ENCODE peak calls at places on chromosomes 6 and 20, in six cellular contexts. Y is posterior vena cava; H is T-helper 9 cell; J is T-helper 1 cell; W is activated naive CD8-positive, alpha-beta T cell treated with anti-CD3 and anti-CD28 coated beads, Interleukin-2, amount 50 U/mL, for 24 hours; N is HuH-7. E is an unnamed sample.

GRCh38 chr20:5833309-5833941 is 83.2 kb downstream of the SHLD1 start:
- DNase-seq in N (no peak), Y (no peak), W (no peak), J (no peak), H (no peak), E (no peak)

GRCh38 chr20:63117151-63117550 is 98.8 kb downstream of the YTHDF1 start:
- DNase-seq in J (no peak), W (no peak), Y (no peak), H (no peak), N (no peak), E (no peak)

GRCh38 chr6:159899994-159900745 is 9.4 kb downstream of the MAS1 start:
- DNase-seq in J (no peak), N (no peak), Y (no peak), H (no peak), W (no peak), E (no peak)

GRCh38 chr6:89564752-89565427 is 73.7 kb downstream of the LYRM2 start:
- DNase-seq in W (no peak), H (no peak), Y (no peak), J (no peak), N (no peak), E (no peak)

GRCh38 chr20:9422335-9422734 is 92.1 kb upstream of the LAMP5 start:
- DNase-seq in N (no peak), H (no peak), W (no peak), Y (no peak), J (no peak), E (no peak)

GRCh38 chr20:45892049-45892816 is 1.1 kb downstream of the CTSA start:
- DNase-seq in H (no peak), W (no peak), Y (peak; percentile 73), J (no peak), N (peak; percentile 55), E (no peak)

GRCh38 chr6:27890351-27891299 is 21.6 kb downstream of the OR2B2 start:
- DNase-seq in H (peak; percentile 56), J (peak; percentile 77), W (peak; percentile 78), Y (no peak), N (no peak), E (peak; percentile 82)

GRCh38 chr6:133951881-133952814 is 876 bp upstream of the TBPL1 start:
- DNase-seq in H (peak; percentile 17), N (peak; percentile 74), J (peak; percentile 36), Y (peak; percentile 92), W (peak; percentile 51), E (peak; percentile 84)

GRCh38 chr20:2795451-2795850 is 5.0 kb downstream of the CPXM1 start:
- DNase-seq in J (no peak), H (no peak), Y (no peak), W (no peak), N (peak; percentile 7), E (no peak)

GRCh38 chr6:33794910-33795615 is 6.1 kb upstream of the LEMD2 start:
- DNase-seq in J (no peak), N (peak; percentile 14), H (no peak), W (no peak), Y (no peak), E (no peak)

GRCh38 chr20:62955519-62956386 is 3.2 kb downstream of the SLC17A9 start:
- DNase-seq in H (no peak), N (peak; percentile 95), W (no peak), Y (peak; percentile 76), J (no peak), E (no peak)

GRCh38 chr20:43955244-43956191 is 40.9 kb downstream of the TOX2 start:
- DNase-seq in W (peak; percentile 53), N (no peak), Y (peak; percentile 50), H (peak; percentile 24), J (no peak), E (no peak)

GRCh38 chr6:143694013-143694412 is 16.2 kb downstream of the PHACTR2 start:
- DNase-seq in J (no peak), H (no peak), Y (no peak), W (no peak), N (no peak), E (no peak)

GRCh38 chr20:47620808-47621805 is 119.4 kb downstream of the NCOA3 start:
- DNase-seq in J (no peak), Y (no peak), W (no peak), N (no peak), H (no peak), E (no peak)

GRCh38 chr6:71473908-71474307 is 185.3 kb downstream of the OGFRL1 start:
- DNase-seq in H (no peak), J (no peak), W (no peak), Y (peak; percentile 88), N (no peak), E (peak; percentile 80)

GRCh38 chr6:118677193-118677592 is 25.8 kb upstream of the CEP85L start:
- DNase-seq in W (no peak), J (no peak), H (no peak), Y (no peak), N (no peak), E (no peak)

E was measured in cardiac septum.